ENCODE peak calls at places on chromosomes 3 and 15, in five cellular contexts. X is stomach, I is uterus, N is K562, K is heart left ventricle. B is an unnamed sample.

GRCh38 chr3:56762718-56763117 is 39.0 kb downstream of the ARHGEF3 start:
- DNase-seq in X (no peak), N (no peak), K (no peak), I (no peak), B (no peak)

GRCh38 chr3:76753599-76753998 is 286.3 kb upstream of the ROBO2 start:
- DNase-seq in N (no peak), K (no peak), I (no peak), X (no peak), B (no peak)

GRCh38 chr15:51576911-51577500 is 45.6 kb downstream of the DMXL2 start:
- DNase-seq in I (peak; percentile 54), N (peak; percentile 48), X (no peak), K (no peak), B (no peak)

GRCh38 chr3:155741598-155741997 is 3.3 kb downstream of the PLCH1 start:
- DNase-seq in K (no peak), I (no peak), N (no peak), X (no peak), B (no peak)

GRCh38 chr15:46518381-46518780 is 883.6 kb downstream of the SQOR start:
- DNase-seq in K (no peak), X (no peak), I (no peak), N (no peak), B (no peak)

GRCh38 chr3:184565421-184566211 is 4.0 kb downstream of the EPHB3 start:
- DNase-seq in K (peak; percentile 29), I (peak; percentile 80), N (no peak), X (peak; percentile 88), B (peak; percentile 100)

GRCh38 chr3:15007681-15008141 is 57.4 kb downstream of the MRPS25 start:
- DNase-seq in N (no peak), X (no peak), I (no peak), K (no peak), B (no peak)

GRCh38 chr3:47016934-47017435 is 37.5 kb downstream of the NBEAL2 start:
- DNase-seq in N (peak; percentile 94), K (no peak), X (no peak), I (no peak), B (peak; percentile 92)

GRCh38 chr3:10706156-10707088 is 109.6 kb upstream of the SLC6A11 start:
- DNase-seq in N (no peak), K (no peak), I (no peak), X (no peak), B (no peak)

GRCh38 chr3:33488246-33488645 is 48.0 kb upstream of the UBP1 start:
- DNase-seq in I (no peak), K (no peak), X (no peak), N (no peak), B (no peak)

GRCh38 chr3:4600526-4600925 is 107.4 kb downstream of the ITPR1 start:
- DNase-seq in I (no peak), N (no peak), K (no peak), X (no peak), B (no peak)

GRCh38 chr3:177249203-177249602 is 51.9 kb upstream of the TBL1XR1 start:
- DNase-seq in N (no peak), K (no peak), I (no peak), X (no peak), B (no peak)

GRCh38 chr3:146536681-146537080 is 7.7 kb downstream of the PLSCR1 start:
- DNase-seq in X (no peak), I (no peak), N (no peak), K (no peak), B (no peak)

GRCh38 chr15:26082833-26083174 is 219.7 kb upstream of the ATP10A start:
- DNase-seq in K (no peak), X (no peak), I (no peak), N (no peak), B (no peak)

GRCh38 chr3:53134631-53135232 is 4.5 kb upstream of the RFT1 start:
- DNase-seq in X (peak; percentile 94), N (peak; percentile 41), K (peak; percentile 76), I (peak; percentile 35), B (peak; percentile 75)

GRCh38 chr3:53139833-53140574 is 9.8 kb upstream of the RFT1 start:
- DNase-seq in X (no peak), I (no peak), N (no peak), K (no peak), B (no peak)

GRCh38 chr3:53137835-53138446 is 7.7 kb upstream of the RFT1 start:
- DNase-seq in K (no peak), I (no peak), N (no peak), X (no peak), B (no peak)

GRCh38 chr3:53140575-53141467 is 10.6 kb upstream of the RFT1 start:
- DNase-seq in K (no peak), I (no peak), N (no peak), X (no peak), B (no peak)

DNA sequence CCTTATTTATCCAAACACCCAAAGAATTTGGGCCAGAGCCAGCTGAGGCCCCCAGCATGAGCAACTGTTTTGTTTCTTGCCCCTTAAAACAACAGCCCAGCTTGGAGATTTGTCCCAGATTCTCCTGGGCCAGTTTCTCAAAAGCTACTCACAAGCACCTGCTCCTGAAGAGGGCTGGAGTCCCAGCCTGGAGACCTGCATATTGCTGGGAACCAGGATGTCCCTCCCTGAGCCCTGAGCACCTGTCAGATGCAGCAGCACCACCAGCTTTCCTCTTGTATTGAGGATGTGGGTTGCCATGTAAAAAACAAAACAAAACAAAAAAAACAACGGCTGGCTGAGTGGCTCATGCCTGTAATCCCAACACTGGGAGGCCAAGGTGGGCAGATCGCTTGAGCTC is 7.0 kb upstream of the RFT1 start:
- DNase-seq in N (no peak), K (no peak), I (no peak), X (no peak), B (no peak)
- TF ChIP-seq POLR2A in N (no peak), K (no peak), I (no peak), X (no peak), B (no peak)

GRCh38 chr3:150268426-150269321 is 139.4 kb upstream of the TSC22D2 start:
- DNase-seq in X (no peak), N (no peak), I (no peak), K (no peak), B (no peak)
- TF ChIP-seq POLR2A in X (no peak), N (no peak), I (no peak), K (no peak), B (no peak)

DNA sequence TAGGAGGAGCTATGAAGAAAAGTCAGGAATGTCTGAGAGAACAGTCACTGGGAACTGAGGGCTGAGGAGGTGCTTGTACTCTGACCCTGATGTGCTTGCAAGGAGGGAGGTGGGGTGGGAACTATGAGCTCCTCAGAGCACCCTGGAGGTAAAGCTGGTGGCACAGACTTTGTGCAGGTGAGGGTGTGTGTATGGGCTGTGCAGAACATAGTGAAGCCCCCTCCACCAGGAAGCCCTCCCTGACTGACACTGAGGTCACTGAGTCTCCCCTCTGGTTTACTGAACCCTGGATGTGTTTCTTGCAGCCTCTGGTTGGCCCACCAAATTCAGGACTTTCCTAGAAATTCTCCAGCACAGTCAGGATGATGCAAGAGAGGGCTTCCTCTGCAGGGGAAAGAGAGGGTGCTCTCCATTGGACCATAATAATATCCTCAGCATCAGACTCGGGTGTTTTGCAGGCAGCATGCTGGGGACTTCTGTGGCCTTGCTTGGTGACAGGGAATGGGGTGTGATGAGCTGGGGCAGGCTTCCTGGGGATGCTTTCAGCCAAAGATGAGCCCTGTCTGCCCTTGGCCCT is 1.5 kb upstream of the ISLR start:
- DNase-seq in I (no peak), N (no peak), X (no peak), K (no peak), B (no peak)
- TF ChIP-seq POLR2A in I (no peak), N (no peak), X (no peak), K (no peak), B (no peak)

GRCh38 chr3:50617096-50617791 is at the start of gene MAPKAPK3:
- DNase-seq in N (no peak), I (no peak), K (no peak), X (peak; percentile 57), B (no peak)

GRCh38 chr3:50616003-50616769 is 765 bp upstream of the MAPKAPK3 start:
- DNase-seq in K (peak; percentile 87), N (peak; percentile 80), X (peak; percentile 90), I (peak; percentile 83), B (peak; percentile 86)

GRCh38 chr3:50617911-50618481 is 1.0 kb downstream of the MAPKAPK3 start:
- DNase-seq in N (no peak), I (no peak), X (no peak), K (peak; percentile 67), B (no peak)

GRCh38 chr3:50615190-50615589 is 1.8 kb upstream of the MAPKAPK3 start:
- DNase-seq in K (no peak), X (no peak), I (no peak), N (no peak), B (no peak)

DNA sequence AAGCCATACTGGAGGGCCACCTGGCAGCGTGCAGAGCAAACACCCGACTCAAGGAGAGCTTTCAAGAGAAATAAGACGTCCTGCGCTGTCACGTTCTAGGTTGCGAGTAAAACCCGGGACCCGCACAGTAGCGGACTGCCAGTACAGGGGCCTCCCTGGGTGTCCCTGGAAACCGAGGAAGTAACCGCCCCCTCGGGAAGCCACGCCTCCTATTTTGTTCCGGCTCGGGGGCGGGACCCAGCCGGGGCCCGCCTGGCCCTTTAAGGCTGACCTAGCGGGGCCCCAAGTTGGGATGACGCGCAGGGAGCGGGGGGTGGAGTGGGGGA is 218 bp upstream of the MAPKAPK3 start:
- DNase-seq in K (peak; percentile 94), N (peak; percentile 95), I (peak; percentile 93), X (peak; percentile 95), B (peak; percentile 82)
- TF ChIP-seq POLR2A in K (no peak), N (no peak), I (peak; percentile 9), X (no peak), B (no peak)

GRCh38 chr3:128153156-128154011 is at the start of gene EEFSEC:
- DNase-seq in X (peak; percentile 85), N (peak; percentile 82), K (peak; percentile 85), I (peak; percentile 72), B (peak; percentile 57)
- TF ChIP-seq POLR2A in X (no peak), N (peak; percentile 78), K (no peak), I (no peak), B (peak; percentile 46)